ENCODE peak calls at places on chromosomes 4 and X, in ten cellular contexts. V, E, B, C, M, A, T, G, O and Z are unnamed samples.

GRCh38 chr4:175309041-175309440 is 390.9 kb downstream of the ADAM29 start:
- DNase-seq in V (no peak), E (no peak), B (no peak), C (no peak), M (no peak), A (no peak), T (no peak), G (no peak), O (no peak), Z (no peak)

GRCh38 chrX:134797390-134797700 is 139.1 kb upstream of the PLAC1 start:
- DNase-seq in V (no peak), E (no peak), B (no peak), C (no peak), M (no peak), A (no peak), T (no peak), G (no peak), O (no peak), Z (no peak)

GRCh38 chr4:121817701-121818100 is 6.0 kb downstream of the CCNA2 start:
- DNase-seq in V (no peak), E (no peak), B (no peak), C (no peak), M (no peak), A (no peak), T (no peak), G (no peak), O (no peak), Z (no peak)

GRCh38 chr4:33262809-33263208 is 2542.6 kb downstream of the PCDH7 start:
- DNase-seq in V (no peak), E (peak), B (no peak), C (peak), M (no peak), A (no peak), T (no peak), G (no peak), O (no peak), Z (peak)

GRCh38 chrX:136198678-136199243 is 51.4 kb downstream of the FHL1 start:
- DNase-seq in V (no peak), E (no peak), B (no peak), C (no peak), M (no peak), A (no peak), T (no peak), G (no peak), O (no peak), Z (no peak)

GRCh38 chr4:27861381-27861787 is 1000.7 kb downstream of the STIM2 start:
- DNase-seq in V (no peak), E (no peak), B (peak), C (peak), M (peak), A (peak), T (peak), G (peak), O (no peak), Z (no peak)

GRCh38 chr4:57303012-57303751 is 193.0 kb upstream of the IGFBP7 start:
- DNase-seq in V (no peak), E (no peak), B (peak), C (no peak), M (no peak), A (no peak), T (no peak), G (peak), O (no peak), Z (no peak)

GRCh38 chr4:153161599-153161971 is 42.7 kb upstream of the TRIM2 start:
- DNase-seq in V (no peak), E (no peak), B (no peak), C (peak), M (no peak), A (no peak), T (no peak), G (no peak), O (no peak), Z (no peak)

GRCh38 chr4:38128478-38129451 is 168.6 kb downstream of the PTTG2 start:
- DNase-seq in V (peak), E (no peak), B (no peak), C (peak), M (no peak), A (no peak), T (no peak), G (peak), O (no peak), Z (no peak)

GRCh38 chrX:48937065-48937907 is 18.5 kb upstream of the PIM2 start:
- DNase-seq in V (no peak), E (no peak), B (peak), C (no peak), M (peak), A (peak), T (no peak), G (no peak), O (no peak), Z (no peak)

GRCh38 chr4:143658336-143658735 is 42.1 kb downstream of the FREM3 start:
- DNase-seq in V (no peak), E (no peak), B (no peak), C (no peak), M (no peak), A (no peak), T (no peak), G (no peak), O (no peak), Z (no peak)

GRCh38 chrX:11672213-11672612 is 6.5 kb upstream of the ARHGAP6 start:
- DNase-seq in V (no peak), E (no peak), B (no peak), C (no peak), M (no peak), A (no peak), T (no peak), G (no peak), O (no peak), Z (no peak)

GRCh38 chr4:152360045-152360410 is 175.9 kb downstream of the FBXW7 start:
- DNase-seq in V (no peak), E (no peak), B (no peak), C (no peak), M (no peak), A (no peak), T (no peak), G (no peak), O (no peak), Z (no peak)

GRCh38 chr4:98673282-98673644 is 14.9 kb upstream of the TSPAN5 start:
- DNase-seq in V (no peak), E (no peak), B (no peak), C (no peak), M (no peak), A (no peak), T (no peak), G (no peak), O (no peak), Z (no peak)

GRCh38 chrX:133415276-133416105 is at the start of gene GPC4:
- DNase-seq in V (no peak), E (no peak), B (peak), C (peak), M (peak), A (no peak), T (peak), G (peak), O (peak), Z (no peak)

GRCh38 chr4:142815834-142816233 is 30.3 kb downstream of the INPP4B start:
- DNase-seq in V (no peak), E (no peak), B (no peak), C (peak), M (no peak), A (peak), T (no peak), G (peak), O (no peak), Z (peak)

GRCh38 chr4:48375651-48376291 is 34.4 kb downstream of the SLAIN2 start:
- DNase-seq in V (no peak), E (peak), B (no peak), C (peak), M (no peak), A (peak), T (peak), G (peak), O (no peak), Z (peak)

GRCh38 chr4:2401610-2401983 is 16.8 kb downstream of the ZFYVE28 start:
- DNase-seq in V (no peak), E (no peak), B (no peak), C (no peak), M (no peak), A (no peak), T (no peak), G (no peak), O (no peak), Z (no peak)
- H3K4me3 ChIP-seq in V (peak), E (no peak), B (no peak), C (peak), M (peak), A (peak), T (no peak), G (no peak), O (no peak), Z (no peak)

DNA sequence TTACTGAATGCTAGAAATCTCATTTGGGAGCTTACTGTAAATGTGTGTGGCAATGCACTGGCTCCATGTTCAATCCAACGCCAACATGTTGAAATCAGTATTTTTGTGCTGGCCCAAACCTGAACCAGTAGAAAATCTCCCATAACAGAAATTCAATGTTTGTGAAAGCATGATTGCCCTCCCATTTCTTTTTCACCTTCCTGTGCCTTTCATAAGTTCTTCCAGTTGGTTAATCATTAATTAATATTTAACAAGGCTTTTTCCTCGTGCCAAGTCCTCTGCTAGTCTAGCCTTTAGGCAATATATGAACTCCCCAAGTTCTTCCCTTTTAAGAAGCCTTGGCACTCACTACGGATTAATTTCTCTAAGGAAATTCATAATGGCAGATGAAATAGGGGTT is 1.3 kb upstream of the PLS3 start:
- DNase-seq in V (no peak), E (no peak), B (no peak), C (peak), M (no peak), A (no peak), T (peak), G (peak), O (no peak), Z (no peak)
- H3K4me3 ChIP-seq in V (no peak), E (no peak), B (no peak), C (no peak), M (no peak), A (no peak), T (no peak), G (peak), O (no peak), Z (no peak)

GRCh38 chr4:104066533-104066932 is 346.7 kb upstream of the TACR3 start:
- DNase-seq in V (no peak), E (no peak), B (no peak), C (no peak), M (no peak), A (no peak), T (no peak), G (no peak), O (no peak), Z (no peak)
- H3K4me3 ChIP-seq in V (no peak), E (no peak), B (no peak), C (no peak), M (no peak), A (no peak), T (no peak), G (no peak), O (no peak), Z (no peak)

GRCh38 chr4:173528378-173529321 is 1.4 kb downstream of the HAND2 start:
- DNase-seq in V (no peak), E (no peak), B (no peak), C (peak), M (no peak), A (peak), T (no peak), G (no peak), O (peak), Z (no peak)

GRCh38 chr4:173532725-173533511 is 2.9 kb upstream of the HAND2 start:
- DNase-seq in V (no peak), E (no peak), B (no peak), C (no peak), M (no peak), A (peak), T (no peak), G (no peak), O (no peak), Z (no peak)

GRCh38 chr4:173529505-173530325 is at the start of gene HAND2:
- DNase-seq in V (no peak), E (no peak), B (peak), C (peak), M (peak), A (peak), T (peak), G (peak), O (peak), Z (peak)

GRCh38 chr4:173530326-173531062 is 465 bp upstream of the HAND2 start:
- DNase-seq in V (no peak), E (no peak), B (no peak), C (peak), M (no peak), A (peak), T (no peak), G (no peak), O (no peak), Z (no peak)

GRCh38 chr4:173531085-173531965 is 1.3 kb upstream of the HAND2 start:
- DNase-seq in V (no peak), E (no peak), B (no peak), C (no peak), M (peak), A (peak), T (peak), G (no peak), O (peak), Z (no peak)
- H3K4me3 ChIP-seq in V (peak), E (no peak), B (peak), C (peak), M (peak), A (peak), T (peak), G (no peak), O (peak), Z (no peak)

GRCh38 chr4:26272654-26273307 is 48.0 kb upstream of the RBPJ start:
- DNase-seq in V (no peak), E (no peak), B (no peak), C (no peak), M (no peak), A (peak), T (no peak), G (no peak), O (no peak), Z (no peak)
- H3K4me3 ChIP-seq in V (no peak), E (no peak), B (no peak), C (no peak), M (no peak), A (no peak), T (no peak), G (no peak), O (no peak), Z (no peak)

GRCh38 chr4:146638801-146639351 is at the start of gene POU4F2:
- DNase-seq in V (no peak), E (no peak), B (peak), C (no peak), M (no peak), A (no peak), T (peak), G (no peak), O (no peak), Z (no peak)

GRCh38 chr4:146633471-146633800 is 5.3 kb upstream of the POU4F2 start:
- DNase-seq in V (no peak), E (no peak), B (no peak), C (no peak), M (no peak), A (no peak), T (no peak), G (no peak), O (no peak), Z (no peak)

GRCh38 chr4:146637853-146638800 is 566 bp upstream of the POU4F2 start:
- DNase-seq in V (no peak), E (no peak), B (peak), C (no peak), M (no peak), A (no peak), T (no peak), G (no peak), O (no peak), Z (no peak)

GRCh38 chr4:146634825-146635224 is 3.9 kb upstream of the POU4F2 start:
- DNase-seq in V (no peak), E (no peak), B (no peak), C (no peak), M (no peak), A (no peak), T (no peak), G (no peak), O (no peak), Z (no peak)

DNA sequence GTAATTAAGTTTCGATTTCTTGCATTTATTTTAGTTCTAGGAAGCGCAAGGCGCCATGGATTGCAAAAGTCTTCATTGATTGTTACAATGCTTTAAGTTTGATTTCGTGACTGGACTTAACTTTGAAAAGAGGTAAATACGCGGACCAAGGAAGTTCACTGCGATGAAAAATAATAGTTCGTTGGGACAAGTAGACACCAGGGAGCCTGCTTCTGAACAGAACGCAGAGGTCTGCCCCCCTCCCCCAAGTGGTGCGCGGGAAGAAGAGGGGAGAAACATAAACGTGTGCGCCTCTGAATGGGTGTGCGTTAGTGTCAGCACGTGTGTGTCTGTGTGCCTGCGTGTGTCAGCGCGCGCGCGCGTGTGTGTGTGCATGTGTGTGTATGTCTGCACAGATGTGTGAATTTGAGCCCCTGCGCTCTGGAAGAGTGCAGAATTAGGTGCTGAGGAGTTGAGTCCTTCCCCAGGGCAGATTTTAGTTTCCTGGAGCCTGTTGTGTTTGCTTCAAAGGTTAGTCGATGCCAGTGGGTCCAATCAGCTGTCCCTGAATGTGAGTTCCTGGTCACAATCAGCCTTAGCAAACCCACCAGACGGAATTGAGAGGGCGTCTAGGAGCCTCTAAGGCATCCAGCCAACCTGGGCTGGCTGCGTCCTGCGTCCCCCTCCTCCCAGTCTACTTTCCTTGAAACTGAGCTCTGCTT is 5.8 kb upstream of the POU4F2 start:
- DNase-seq in V (no peak), E (no peak), B (no peak), C (no peak), M (no peak), A (no peak), T (no peak), G (no peak), O (no peak), Z (no peak)
- H3K4me3 ChIP-seq in V (no peak), E (no peak), B (no peak), C (no peak), M (no peak), A (no peak), T (no peak), G (no peak), O (no peak), Z (no peak)